ENCODE peak calls at places on chromosomes 11 and 22, in eight cellular contexts. W is HCT116, O is tibial nerve, V is Peyer's patch, I is right lobe of liver, A is sigmoid colon, L is spleen, G is adrenal gland. C is an unnamed sample.

GRCh38 chr22:28594784-28595324 is 84.8 kb downstream of the TTC28 start:
- DNase-seq in W (peak; percentile 35), O (no peak), V (no peak), I (no peak), A (no peak), L (no peak), G (no peak), C (no peak)

GRCh38 chr11:129061466-129062194 is 119.0 kb upstream of the TP53AIP1 start:
- DNase-seq in W (peak; percentile 80), O (no peak), V (no peak), I (no peak), A (no peak), L (no peak), G (no peak), C (no peak)

GRCh38 chr11:43936081-43936480 is 6.4 kb upstream of the C11orf96 start:
- DNase-seq in W (no peak), O (no peak), V (no peak), I (no peak), A (no peak), L (no peak), G (no peak), C (no peak)

GRCh38 chr11:57568330-57568766 is 876 bp upstream of the UBE2L6 start:
- DNase-seq in W (peak; percentile 56), O (peak; percentile 90), V (no peak), I (no peak), A (peak; percentile 90), L (no peak), G (no peak), C (peak; percentile 89)

GRCh38 chr11:114416441-114416928 is 16.0 kb downstream of the RBM7 start:
- DNase-seq in W (no peak), O (no peak), V (no peak), I (no peak), A (no peak), L (no peak), G (no peak), C (no peak)

GRCh38 chr11:83156996-83157754 is at the start of gene PCF11:
- DNase-seq in W (no peak), O (no peak), V (no peak), I (no peak), A (no peak), L (no peak), G (no peak), C (no peak)

GRCh38 chr11:124752471-124753100 is 531 bp upstream of the VSIG2 start:
- DNase-seq in W (no peak), O (no peak), V (no peak), I (no peak), A (no peak), L (no peak), G (no peak), C (no peak)

GRCh38 chr11:86377972-86378371 is 3.3 kb downstream of the CCDC81 start:
- DNase-seq in W (no peak), O (no peak), V (no peak), I (no peak), A (no peak), L (no peak), G (no peak), C (no peak)

GRCh38 chr22:22103078-22103593 is 120.5 kb upstream of the TOP3B start:
- DNase-seq in W (peak; percentile 21), O (no peak), V (no peak), I (no peak), A (no peak), L (no peak), G (no peak), C (no peak)

GRCh38 chr11:108432783-108433182 is 34.5 kb downstream of the C11orf65 start:
- DNase-seq in W (no peak), O (no peak), V (no peak), I (no peak), A (no peak), L (no peak), G (no peak), C (no peak)

GRCh38 chr11:6572215-6572614 is 31.2 kb downstream of the RRP8 start:
- DNase-seq in W (no peak), O (no peak), V (no peak), I (no peak), A (no peak), L (no peak), G (no peak), C (no peak)

GRCh38 chr22:22741843-22742242 is 97.4 kb downstream of the GGTLC2 start:
- DNase-seq in W (no peak), O (no peak), V (no peak), I (no peak), A (no peak), L (no peak), G (no peak), C (no peak)

GRCh38 chr11:11206457-11206856 is 146.6 kb downstream of the CSNK2A3 start:
- DNase-seq in W (no peak), O (no peak), V (no peak), I (no peak), A (no peak), L (no peak), G (no peak), C (no peak)

GRCh38 chr22:19482297-19482696 is 2.6 kb downstream of the CDC45 start:
- DNase-seq in W (no peak), O (no peak), V (no peak), I (peak; percentile 37), A (no peak), L (no peak), G (no peak), C (no peak)

GRCh38 chr11:120577041-120577440 is 65.5 kb downstream of the GRIK4 start:
- DNase-seq in W (no peak), O (no peak), V (no peak), I (no peak), A (no peak), L (no peak), G (no peak), C (no peak)

GRCh38 chr11:131932584-131933360 is 562.4 kb downstream of the NTM start:
- DNase-seq in W (no peak), O (no peak), V (no peak), I (no peak), A (no peak), L (no peak), G (no peak), C (no peak)

GRCh38 chr22:24208012-24208749 is 26.9 kb downstream of the SUSD2 start:
- DNase-seq in W (peak; percentile 95), O (peak; percentile 80), V (no peak), I (no peak), A (peak; percentile 86), L (no peak), G (peak; percentile 65), C (peak; percentile 80)

GRCh38 chr22:44460287-44461082 is 37.5 kb downstream of the RTL6 start:
- DNase-seq in W (no peak), O (no peak), V (no peak), I (no peak), A (no peak), L (peak; percentile 1), G (no peak), C (no peak)

GRCh38 chr11:5937868-5938602 is 4.0 kb upstream of the OR56A3 start:
- DNase-seq in W (no peak), O (no peak), V (no peak), I (no peak), A (no peak), L (no peak), G (no peak), C (no peak)

DNA sequence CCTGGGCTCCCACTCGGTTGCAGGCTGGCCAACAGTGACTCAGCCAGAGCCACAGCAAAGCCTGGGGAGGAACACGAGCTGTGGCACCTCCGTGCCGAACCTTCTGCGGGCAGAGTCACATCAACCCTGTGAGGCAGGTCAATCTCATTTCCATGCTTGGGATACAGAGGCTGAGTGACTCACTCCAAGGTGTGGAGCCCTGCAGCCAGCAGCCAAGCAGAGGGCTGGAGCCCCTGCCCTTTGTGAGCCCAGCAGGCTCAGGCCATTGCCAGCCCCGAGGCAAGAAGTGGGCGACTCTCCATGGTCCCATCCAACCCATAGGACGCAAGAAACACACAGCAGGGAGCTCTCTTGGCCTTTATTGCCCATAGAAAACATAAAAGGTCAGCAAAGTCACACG is 21.4 kb downstream of the CSNK1E start:
- DNase-seq in W (no peak), O (no peak), V (no peak), I (no peak), A (no peak), L (no peak), G (no peak), C (no peak)
- TF ChIP-seq POLR2A in W (no peak), O (no peak), V (no peak), I (no peak), A (no peak), L (no peak), G (no peak), C (no peak)

GRCh38 chr11:117098269-117099231 is at the start of gene SIK3:
- DNase-seq in W (peak; percentile 69), O (peak; percentile 86), V (peak; percentile 97), I (peak; percentile 96), A (peak; percentile 97), L (peak; percentile 97), G (peak; percentile 95), C (peak; percentile 95)
- TF ChIP-seq POLR2A in W (no peak), O (peak; percentile 81), V (peak; percentile 49), I (peak; percentile 73), A (peak; percentile 51), L (peak; percentile 15), G (peak; percentile 58), C (peak; percentile 81)

GRCh38 chr22:41516462-41516861 is 27.8 kb downstream of the POLR3H start:
- DNase-seq in W (no peak), O (no peak), V (no peak), I (no peak), A (no peak), L (no peak), G (no peak), C (no peak)
- TF ChIP-seq POLR2A in W (no peak), O (no peak), V (no peak), I (no peak), A (no peak), L (no peak), G (no peak), C (no peak)

GRCh38 chr22:30573594-30574094 is 821 bp downstream of the GAL3ST1 start:
- DNase-seq in W (no peak), O (no peak), V (no peak), I (no peak), A (no peak), L (no peak), G (no peak), C (no peak)

GRCh38 chr22:30574095-30574981 is at the start of gene GAL3ST1:
- DNase-seq in W (no peak), O (no peak), V (peak; percentile 72), I (peak; percentile 65), A (no peak), L (no peak), G (no peak), C (no peak)

GRCh38 chr22:30575011-30575671 is 676 bp upstream of the GAL3ST1 start:
- DNase-seq in W (no peak), O (peak; percentile 8), V (no peak), I (no peak), A (no peak), L (no peak), G (no peak), C (peak; percentile 46)

GRCh38 chr22:30578481-30578880 is 4.0 kb upstream of the GAL3ST1 start:
- DNase-seq in W (no peak), O (no peak), V (no peak), I (no peak), A (no peak), L (no peak), G (no peak), C (no peak)

DNA sequence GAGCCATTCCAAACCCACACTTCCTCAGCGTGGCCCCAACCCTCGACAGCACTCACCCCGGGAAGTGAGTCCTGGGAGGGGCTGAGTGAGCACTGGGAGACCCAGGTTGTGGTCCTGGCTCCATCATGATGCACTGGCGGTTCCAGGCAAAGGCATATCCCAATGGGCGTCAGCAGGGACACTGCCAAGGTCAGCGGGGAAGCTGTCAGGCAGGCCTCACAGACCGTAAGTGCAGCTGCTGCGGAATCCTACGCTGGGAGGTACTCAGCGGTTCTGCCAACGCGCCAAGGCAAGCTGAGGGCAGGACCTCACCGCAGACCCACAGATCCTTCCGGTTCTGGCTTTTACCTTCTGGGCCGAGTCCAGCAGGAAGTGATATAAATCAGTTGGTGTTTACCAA is 1.4 kb upstream of the GAL3ST1 start:
- DNase-seq in W (no peak), O (no peak), V (no peak), I (no peak), A (no peak), L (no peak), G (no peak), C (no peak)
- TF ChIP-seq POLR2A in W (no peak), O (no peak), V (no peak), I (no peak), A (no peak), L (no peak), G (no peak), C (no peak)

C was measured in uterus.